ENCODE peak calls at places on chromosomes 1 and 21, in five cellular contexts. K, I, W, S and L are unnamed samples.

GRCh38 chr1:119914071-119914470 is 17.8 kb upstream of the ADAM30 start:
- DNase-seq in I (no peak), W (no peak), K (no peak), S (no peak), L (no peak)

GRCh38 chr21:26124896-26125295 is 45.7 kb downstream of the APP start:
- DNase-seq in S (no peak), W (no peak), K (no peak), I (no peak), L (no peak)

GRCh38 chr21:14120091-14120734 is 90.5 kb downstream of the LIPI start:
- DNase-seq in I (peak), W (peak), K (peak), S (peak), L (peak)

GRCh38 chr1:14027099-14027498 is 327.1 kb downstream of the PRDM2 start:
- DNase-seq in K (no peak), W (no peak), S (no peak), I (no peak), L (no peak)

GRCh38 chr21:42607525-42608102 is 45.8 kb upstream of the PDE9A start:
- DNase-seq in S (no peak), W (no peak), I (no peak), K (no peak), L (no peak)

GRCh38 chr1:109609881-109610280 is 9.5 kb downstream of the GNAT2 start:
- DNase-seq in I (no peak), S (no peak), W (no peak), K (no peak), L (no peak)

GRCh38 chr1:229027622-229028182 is 243.2 kb upstream of the RAB4A start:
- DNase-seq in I (no peak), W (no peak), S (peak), K (no peak), L (no peak)

GRCh38 chr1:230113605-230114241 is 46.7 kb downstream of the GALNT2 start:
- DNase-seq in I (no peak), W (no peak), S (no peak), K (no peak), L (no peak)

GRCh38 chr1:61640531-61641125 is 84.3 kb downstream of the TM2D1 start:
- DNase-seq in S (no peak), W (no peak), K (no peak), I (no peak), L (no peak)

GRCh38 chr1:204417231-204417997 is 5.8 kb upstream of the PPP1R15B start:
- DNase-seq in S (peak), W (peak), I (peak), K (peak), L (no peak)

GRCh38 chr1:9538669-9539164 is 548 bp upstream of the SLC25A33 start:
- DNase-seq in I (no peak), S (no peak), W (no peak), K (no peak), L (no peak)

GRCh38 chr1:182229907-182230522 is 161.6 kb downstream of the GLUL start:
- DNase-seq in I (no peak), W (peak), S (no peak), K (no peak), L (no peak)

GRCh38 chr1:6949991-6950765 is 164.9 kb downstream of the CAMTA1 start:
- DNase-seq in K (no peak), W (peak), S (no peak), I (no peak), L (no peak)

GRCh38 chr1:81220614-81221071 is 580.1 kb upstream of the ADGRL2 start:
- DNase-seq in W (no peak), K (no peak), S (no peak), I (no peak), L (no peak)

GRCh38 chr1:32447469-32448185 is 17.2 kb upstream of the ZBTB8B start:
- DNase-seq in I (peak), W (no peak), K (no peak), S (no peak), L (no peak)

GRCh38 chr1:225693085-225693698 is 40.3 kb upstream of the ENAH start:
- DNase-seq in I (no peak), S (no peak), W (no peak), K (no peak), L (no peak)

GRCh38 chr1:188027613-188028012 is 1198.9 kb downstream of the PLA2G4A start:
- DNase-seq in K (no peak), S (no peak), W (no peak), I (no peak), L (peak)

GRCh38 chr1:205680073-205680851 is at the start of gene SLC45A3:
- DNase-seq in K (peak), W (peak), I (peak), S (no peak), L (no peak)

GRCh38 chr1:10612446-10613160 is 137.9 kb downstream of the PEX14 start:
- DNase-seq in K (no peak), S (no peak), W (peak), I (no peak), L (no peak)

GRCh38 chr1:232163533-232163932 is 466.4 kb downstream of the SIPA1L2 start:
- DNase-seq in W (no peak), I (no peak), S (no peak), K (no peak), L (no peak)

GRCh38 chr1:240478536-240478935 is 133.4 kb downstream of the GREM2 start:
- DNase-seq in W (no peak), I (no peak), S (no peak), K (no peak), L (no peak)

GRCh38 chr1:202349263-202349928 is 897 bp downstream of the PPP1R12B start:
- DNase-seq in I (peak), K (no peak), S (peak), W (peak), L (no peak)

GRCh38 chr21:36437745-36438128 is 42.2 kb downstream of the CLDN14 start:
- DNase-seq in W (no peak), I (peak), K (no peak), S (no peak), L (no peak)

GRCh38 chr1:17890056-17890814 is 135.1 kb downstream of the ACTL8 start:
- DNase-seq in W (no peak), S (no peak), K (no peak), I (no peak), L (no peak)

GRCh38 chr1:11289064-11289463 is 16.1 kb downstream of the UBIAD1 start:
- DNase-seq in K (no peak), I (no peak), W (no peak), S (no peak), L (no peak)

GRCh38 chr1:29282924-29283803 is 46.8 kb downstream of the PTPRU start:
- DNase-seq in K (peak), W (peak), S (peak), I (peak), L (no peak)

GRCh38 chr21:34204481-34205439 is 131.4 kb downstream of the MRPS6 start:
- DNase-seq in S (no peak), I (no peak), K (no peak), W (peak), L (no peak)

GRCh38 chr1:204726478-204726877 is 40.9 kb upstream of the LRRN2 start:
- DNase-seq in I (no peak), S (peak), W (no peak), K (no peak), L (no peak)

GRCh38 chr1:151935154-151935553 is 25.8 kb upstream of the THEM4 start:
- DNase-seq in S (no peak), K (no peak), W (no peak), I (no peak), L (no peak)
- TF ChIP-seq FOXM1 in S (no peak), K (no peak), W (no peak), I (no peak), L (no peak)

GRCh38 chr1:170495006-170495405 is 37.0 kb upstream of the GORAB start:
- DNase-seq in K (no peak), I (no peak), W (no peak), S (peak), L (no peak)
- TF ChIP-seq FOXM1 in K (no peak), I (no peak), W (no peak), S (no peak), L (no peak)

GRCh38 chr21:20463362-20463761 is 534.8 kb upstream of the NCAM2 start:
- DNase-seq in K (no peak), W (no peak), I (no peak), S (no peak), L (no peak)

DNA sequence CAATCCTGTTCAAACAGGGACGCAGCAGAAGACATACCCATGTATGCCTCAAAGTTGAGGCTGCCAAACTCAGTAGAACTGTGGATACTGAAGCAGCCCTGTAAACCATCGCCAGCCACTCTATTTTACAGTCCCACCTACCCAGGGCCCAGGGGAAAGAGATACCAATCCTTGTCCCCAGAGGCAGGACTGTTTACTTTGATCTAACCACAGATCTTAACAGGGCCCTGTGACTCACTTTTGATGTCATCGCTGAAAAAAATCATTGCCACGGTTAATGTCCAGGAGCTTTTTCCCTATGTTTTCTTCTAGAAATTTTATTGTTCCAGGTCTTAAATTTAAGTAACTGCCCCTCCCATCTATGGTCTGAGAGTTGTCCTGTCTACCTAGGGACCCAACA is 538.4 kb upstream of the NCAM2 start:
- DNase-seq in I (no peak), S (no peak), W (no peak), K (no peak), L (no peak)
- TF ChIP-seq FOXM1 in I (no peak), S (no peak), W (no peak), K (no peak), L (no peak)

GRCh38 chr1:39567302-39567701 is 9.3 kb downstream of the PABPC4 start:
- DNase-seq in I (no peak), S (no peak), W (no peak), K (no peak), L (no peak)
- TF ChIP-seq FOXM1 in I (no peak), S (no peak), W (no peak), K (no peak), L (no peak)